ENCODE peak calls at places on chromosome 21, in nine cellular contexts. G is stimulated activated CD8-positive, alpha-beta memory T cell treated with anti-CD3 and anti-CD28 coated beads, Interleukin-15, amount 100 ng/mL, for 24 hours; Z is choroid plexus epithelial cell; F is renal cortical epithelial cell; D is AG04449; A is SK-MEL-5; K is AG08395; T is esophagus muscularis mucosa; O is activated CD4-positive, alpha-beta T cell treated with anti-CD3 and anti-CD28 coated beads for 24 hours. W is an unnamed sample.

GRCh38 chr21:45988366-45989347 is 7.1 kb downstream of the COL6A1 start:
- DNase-seq in K (no peak), Z (no peak), D (no peak), T (no peak), O (no peak), A (no peak), F (no peak), G (no peak), W (no peak)

GRCh38 chr21:15483138-15483780 is 246.5 kb upstream of the USP25 start:
- DNase-seq in A (peak), T (peak), F (peak), G (peak), D (peak), O (peak), Z (peak), K (peak), W (peak)

GRCh38 chr21:17071093-17071492 is 441.8 kb upstream of the CXADR start:
- DNase-seq in G (no peak), A (no peak), F (no peak), K (no peak), Z (no peak), D (no peak), O (no peak), T (no peak), W (no peak)

GRCh38 chr21:36320421-36321324 is 676 bp downstream of the MORC3 start:
- DNase-seq in O (peak), K (peak), F (peak), T (peak), Z (peak), A (peak), D (no peak), G (no peak), W (peak)

GRCh38 chr21:45582128-45582527 is 39.9 kb upstream of the SLC19A1 start:
- DNase-seq in O (no peak), Z (no peak), G (no peak), F (no peak), A (no peak), T (no peak), D (no peak), K (no peak), W (no peak)

GRCh38 chr21:32181415-32181814 is 97.4 kb downstream of the MIS18A start:
- DNase-seq in O (no peak), K (no peak), Z (no peak), A (no peak), D (no peak), T (peak), F (no peak), G (no peak), W (no peak)

GRCh38 chr21:45207839-45208626 is 79.7 kb downstream of the POFUT2 start:
- DNase-seq in D (no peak), K (no peak), G (no peak), Z (no peak), F (no peak), A (no peak), T (no peak), O (no peak), W (no peak)

GRCh38 chr21:43467785-43468184 is 40.9 kb upstream of the SIK1 start:
- DNase-seq in T (no peak), O (no peak), Z (no peak), K (no peak), D (no peak), G (peak), A (no peak), F (no peak), W (no peak)

GRCh38 chr21:18663663-18664062 is 260.1 kb upstream of the TMPRSS15 start:
- DNase-seq in O (no peak), F (no peak), G (no peak), T (no peak), K (no peak), A (no peak), Z (no peak), D (no peak), W (no peak)

GRCh38 chr21:38596264-38597042 is 98.2 kb upstream of the ERG start:
- DNase-seq in G (no peak), K (no peak), T (no peak), A (no peak), O (no peak), Z (peak), F (peak), D (no peak), W (no peak)

GRCh38 chr21:41758550-41758949 is 8.3 kb downstream of the RIPK4 start:
- DNase-seq in D (no peak), F (peak), G (no peak), T (no peak), Z (no peak), K (no peak), A (no peak), O (no peak), W (no peak)

GRCh38 chr21:43957629-43958362 is 54.3 kb upstream of the TRAPPC10 start:
- DNase-seq in K (no peak), D (no peak), Z (no peak), A (no peak), T (no peak), G (no peak), F (no peak), O (no peak), W (peak)

GRCh38 chr21:15422761-15423160 is 307.0 kb upstream of the USP25 start:
- DNase-seq in O (no peak), Z (peak), A (no peak), F (peak), D (no peak), T (no peak), K (no peak), G (no peak), W (no peak)

GRCh38 chr21:36135391-36136094 is 664 bp downstream of the CBR3 start:
- DNase-seq in D (no peak), F (peak), Z (peak), K (peak), A (peak), O (peak), G (peak), T (peak), W (peak)

GRCh38 chr21:23249760-23250159 is 2251.6 kb downstream of the NCAM2 start:
- DNase-seq in G (no peak), K (no peak), O (no peak), Z (no peak), F (no peak), D (no peak), T (no peak), A (no peak), W (no peak)

GRCh38 chr21:42850866-42851391 is 28.4 kb downstream of the WDR4 start:
- DNase-seq in F (no peak), Z (peak), G (no peak), O (no peak), T (no peak), A (peak), D (no peak), K (peak), W (peak)

GRCh38 chr21:42161957-42162681 is 56.8 kb upstream of the ABCG1 start:
- DNase-seq in O (no peak), A (no peak), G (no peak), T (no peak), D (no peak), Z (no peak), K (no peak), F (no peak), W (no peak)

GRCh38 chr21:35219291-35219690 is 170.2 kb upstream of the RUNX1 start:
- DNase-seq in K (no peak), F (no peak), A (no peak), G (no peak), O (no peak), T (no peak), Z (no peak), D (no peak), W (no peak)

GRCh38 chr21:37557261-37557950 is 190.8 kb downstream of the DYRK1A start:
- DNase-seq in O (no peak), Z (no peak), K (no peak), G (no peak), F (peak), A (peak), D (no peak), T (peak), W (peak)

GRCh38 chr21:14825405-14826032 is 239.3 kb downstream of the NRIP1 start:
- DNase-seq in T (no peak), O (no peak), G (no peak), F (no peak), D (no peak), A (no peak), K (no peak), Z (no peak), W (no peak)

GRCh38 chr21:27418338-27418737 is 451.4 kb upstream of the ADAMTS5 start:
- DNase-seq in K (no peak), F (no peak), T (no peak), G (no peak), A (no peak), D (no peak), O (no peak), Z (no peak), W (no peak)

GRCh38 chr21:42834730-42835191 is 44.6 kb downstream of the WDR4 start:
- DNase-seq in G (no peak), F (no peak), O (no peak), D (no peak), A (no peak), Z (no peak), K (no peak), T (peak), W (no peak)

GRCh38 chr21:26007911-26008579 is 162.5 kb downstream of the APP start:
- DNase-seq in K (peak), G (no peak), D (no peak), Z (peak), T (no peak), O (no peak), F (no peak), A (no peak), W (no peak)

GRCh38 chr21:34989337-34990151 is 59.6 kb downstream of the RUNX1 start:
- DNase-seq in T (no peak), K (no peak), G (no peak), Z (peak), O (no peak), D (no peak), A (no peak), F (no peak), W (no peak)

GRCh38 chr21:17777321-17777720 is 41.8 kb downstream of the C21orf91 start:
- DNase-seq in K (no peak), A (no peak), Z (no peak), O (no peak), D (no peak), T (no peak), F (peak), G (no peak), W (no peak)

GRCh38 chr21:28069446-28069845 is 923.2 kb downstream of the LTN1 start:
- DNase-seq in D (peak), G (no peak), A (peak), F (no peak), T (no peak), K (peak), O (no peak), Z (peak), W (no peak)

GRCh38 chr21:42858185-42858847 is 21.0 kb downstream of the WDR4 start:
- DNase-seq in O (no peak), G (no peak), D (no peak), F (no peak), Z (no peak), K (no peak), A (no peak), T (no peak), W (no peak)

GRCh38 chr21:33854604-33855003 is 61.0 kb downstream of the ATP5PO start:
- DNase-seq in O (no peak), G (no peak), A (peak), T (no peak), Z (peak), D (no peak), F (peak), K (peak), W (no peak)

W was measured in GM12891.